ENCODE peak calls at places on chromosomes 12 and 14, in five cellular contexts. E is H9, W is pancreas, L is AG09319, D is GM13976. Z is an unnamed sample.

GRCh38 chr12:117874842-117875434 is 93.9 kb downstream of the KSR2 start:
- DNase-seq in E (peak), W (peak), L (no peak), D (peak), Z (peak)

GRCh38 chr12:123115409-123116111 is 35.3 kb downstream of the PITPNM2 start:
- DNase-seq in E (no peak), W (no peak), L (peak), D (no peak), Z (peak)

GRCh38 chr12:116314477-116314876 is 37.0 kb upstream of the MED13L start:
- DNase-seq in E (no peak), W (no peak), L (no peak), D (no peak), Z (no peak)

GRCh38 chr14:99174081-99174851 is 97.7 kb downstream of the BCL11B start:
- DNase-seq in E (peak), W (no peak), L (no peak), D (no peak), Z (no peak)

GRCh38 chr14:77498984-77499527 is 440 bp upstream of the ISM2 start:
- DNase-seq in E (peak), W (no peak), L (no peak), D (peak), Z (no peak)

GRCh38 chr14:55518391-55518790 is 61.6 kb upstream of the KTN1 start:
- DNase-seq in E (no peak), W (no peak), L (no peak), D (no peak), Z (no peak)

GRCh38 chr12:119940881-119941280 is 48.2 kb upstream of the BICDL1 start:
- DNase-seq in E (no peak), W (no peak), L (no peak), D (no peak), Z (no peak)

GRCh38 chr12:117441751-117442150 is 80.3 kb upstream of the NOS1 start:
- DNase-seq in E (peak), W (no peak), L (no peak), D (no peak), Z (no peak)

GRCh38 chr14:50846171-50846880 is 15.4 kb upstream of the NIN start:
- DNase-seq in E (no peak), W (no peak), L (no peak), D (no peak), Z (no peak)

GRCh38 chr14:105141026-105141425 is 27.6 kb downstream of the JAG2 start:
- DNase-seq in E (peak), W (no peak), L (no peak), D (no peak), Z (no peak)

GRCh38 chr12:58540480-58541299 is 379.6 kb downstream of the LRIG3 start:
- DNase-seq in E (peak), W (peak), L (peak), D (no peak), Z (peak)

GRCh38 chr14:67942311-67942710 is 122.7 kb downstream of the RAD51B start:
- DNase-seq in E (no peak), W (no peak), L (no peak), D (no peak), Z (no peak)

GRCh38 chr12:18165422-18165871 is 75.5 kb upstream of the RERGL start:
- DNase-seq in E (no peak), W (no peak), L (no peak), D (peak), Z (peak)

GRCh38 chr12:19836456-19836855 is 397.2 kb downstream of the AEBP2 start:
- DNase-seq in E (no peak), W (no peak), L (no peak), D (no peak), Z (no peak)

GRCh38 chr12:77957034-77957433 is 126.3 kb downstream of the NAV3 start:
- DNase-seq in E (no peak), W (no peak), L (no peak), D (no peak), Z (no peak)

GRCh38 chr12:6818246-6819006 is 3.2 kb upstream of the GPR162 start:
- DNase-seq in E (peak), W (no peak), L (no peak), D (no peak), Z (no peak)

GRCh38 chr12:1837541-1838206 is 17.3 kb downstream of the LRTM2 start:
- DNase-seq in E (no peak), W (no peak), L (no peak), D (peak), Z (no peak)

GRCh38 chr12:14884458-14884878 is 1.2 kb downstream of the MGP start:
- DNase-seq in E (no peak), W (peak), L (peak), D (peak), Z (peak)

GRCh38 chr12:58458093-58458492 is 462.2 kb downstream of the LRIG3 start:
- DNase-seq in E (no peak), W (no peak), L (no peak), D (no peak), Z (no peak)

GRCh38 chr14:29773990-29774389 is 153.7 kb downstream of the PRKD1 start:
- DNase-seq in E (no peak), W (no peak), L (no peak), D (no peak), Z (no peak)

GRCh38 chr12:43282106-43282505 is 269.9 kb downstream of the ADAMTS20 start:
- DNase-seq in E (no peak), W (no peak), L (no peak), D (no peak), Z (no peak)

GRCh38 chr14:81415781-81416180 is 15.7 kb upstream of the STON2 start:
- DNase-seq in E (no peak), W (no peak), L (no peak), D (no peak), Z (no peak)

GRCh38 chr12:27336254-27336653 is 3.6 kb downstream of the BMAL2 start:
- DNase-seq in E (no peak), W (no peak), L (no peak), D (no peak), Z (no peak)

GRCh38 chr14:72518809-72519377 is 375.0 kb downstream of the DPF3 start:
- DNase-seq in E (no peak), W (no peak), L (no peak), D (peak), Z (peak)

GRCh38 chr14:93028724-93029076 is 87.0 kb downstream of the ITPK1 start:
- DNase-seq in E (no peak), W (no peak), L (no peak), D (no peak), Z (no peak)

GRCh38 chr12:63068857-63069442 is 82.1 kb downstream of the AVPR1A start:
- DNase-seq in E (no peak), W (no peak), L (peak), D (no peak), Z (peak)

GRCh38 chr12:80208081-80208480 is 108.7 kb downstream of the OTOGL start:
- DNase-seq in E (no peak), W (no peak), L (no peak), D (no peak), Z (no peak)

GRCh38 chr12:93742086-93742934 is 65.1 kb downstream of the CRADD start:
- DNase-seq in E (peak), W (peak), L (peak), D (peak), Z (peak)
- TF ChIP-seq CTCF in E (peak), W (no peak), L (peak), D (peak), Z (no peak)

GRCh38 chr12:108337235-108338223 is 1.6 kb downstream of the CMKLR1 start:
- DNase-seq in E (peak), W (no peak), L (no peak), D (peak), Z (peak)
- TF ChIP-seq CTCF in E (peak), W (no peak), L (peak), D (peak), Z (peak)

DNA sequence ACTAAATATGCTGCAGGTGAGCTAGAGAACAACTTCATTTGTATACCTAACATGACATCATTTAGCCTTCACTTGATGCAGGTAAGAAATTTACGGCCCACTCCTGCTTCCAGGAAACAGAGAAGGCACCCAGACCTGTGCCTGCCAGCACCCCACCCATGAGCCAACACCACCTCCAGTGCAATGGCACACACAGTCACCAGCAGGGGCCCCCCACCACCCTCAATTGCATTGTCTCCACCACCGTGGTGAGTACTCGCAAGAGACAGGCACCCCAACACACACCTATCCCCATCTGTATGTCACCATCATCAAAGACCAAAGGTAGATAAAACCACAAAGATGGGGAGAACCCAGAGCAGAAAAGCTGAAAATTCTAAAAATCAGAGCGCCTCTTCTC is 107.6 kb downstream of the KLHL28 start:
- DNase-seq in E (no peak), W (no peak), L (no peak), D (no peak), Z (peak)
- TF ChIP-seq CTCF in E (no peak), W (no peak), L (no peak), D (no peak), Z (no peak)

GRCh38 chr14:87992720-87993484 is at the start of gene GALC:
- DNase-seq in E (peak), W (peak), L (peak), D (peak), Z (peak)
- TF ChIP-seq CTCF in E (no peak), W (no peak), L (no peak), D (peak), Z (no peak)

GRCh38 chr14:36856095-36856878 is 194.6 kb downstream of the PAX9 start:
- DNase-seq in E (no peak), W (no peak), L (peak), D (no peak), Z (no peak)
- TF ChIP-seq CTCF in E (no peak), W (no peak), L (no peak), D (no peak), Z (no peak)

DNA sequence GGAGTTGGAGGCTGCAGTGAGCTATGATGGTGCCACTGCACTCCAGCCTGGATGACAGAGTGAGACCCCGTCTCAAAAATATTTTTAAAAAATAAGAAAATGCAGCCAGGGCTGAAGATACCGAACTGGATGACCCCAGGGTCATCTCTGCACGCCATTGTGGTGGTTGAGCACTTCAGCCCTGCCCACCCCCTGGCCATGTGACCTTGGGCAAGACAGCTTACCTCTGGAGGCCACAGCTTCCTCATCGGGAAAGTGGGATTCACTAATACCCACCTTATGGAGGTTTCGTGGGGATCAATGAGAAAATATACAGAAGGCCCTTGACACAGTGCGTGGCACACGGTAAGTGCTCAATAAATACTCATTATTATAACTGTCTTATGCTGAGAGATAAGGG is 25.5 kb downstream of the MVK start:
- DNase-seq in E (no peak), W (no peak), L (no peak), D (no peak), Z (no peak)
- TF ChIP-seq CTCF in E (no peak), W (no peak), L (no peak), D (no peak), Z (no peak)

Z was measured in activated CD8-positive, alpha-beta T cell treated with anti-CD3 and anti-CD28 coated beads for 36 hours.